ENCODE peak calls at places on chromosome 1, in ten cellular contexts. I is CD8-positive, alpha-beta T cell; F is gastrocnemius medialis; M is effector memory CD4-positive, alpha-beta T cell; C is GM23248; Y is neural progenitor cell; S is heart right ventricle; B is A549; O is endothelial cell of umbilical vein; D is esophagus squamous epithelium. R is an unnamed sample. For H3K4me1, the result is how much of the 10 kb centered on the place peaks cover.

GRCh38 chr1:154743536-154744036 is 126.5 kb downstream of the KCNN3 start:
- DNase-seq in Y (no peak), D (no peak), F (no peak), M (no peak), O (no peak), B (no peak), C (no peak), S (no peak), I (no peak), R (no peak)

GRCh38 chr1:150535511-150536281 is 13.5 kb upstream of the ADAMTSL4 start:
- DNase-seq in I (no peak), F (peak), O (no peak), C (peak), S (no peak), Y (peak), B (peak), D (no peak), M (no peak), R (no peak)

GRCh38 chr1:187074445-187075045 is 245.8 kb downstream of the PLA2G4A start:
- DNase-seq in S (no peak), I (no peak), O (no peak), C (no peak), M (no peak), F (no peak), D (no peak), B (no peak), Y (no peak), R (no peak)

GRCh38 chr1:32742132-32742947 is 39.8 kb upstream of the SYNC start:
- DNase-seq in B (no peak), S (no peak), M (no peak), Y (peak), I (no peak), F (peak), O (no peak), C (no peak), D (no peak), R (no peak)

GRCh38 chr1:23613191-23614126 is 54.2 kb upstream of the ID3 start:
- DNase-seq in S (no peak), F (no peak), I (peak), O (no peak), C (no peak), M (no peak), B (no peak), D (no peak), Y (no peak), R (no peak)

GRCh38 chr1:204647114-204647804 is 38.3 kb downstream of the LRRN2 start:
- DNase-seq in M (no peak), C (peak), O (peak), B (peak), S (peak), I (no peak), F (no peak), D (no peak), Y (peak), R (no peak)

GRCh38 chr1:109497449-109498160 is 3.7 kb downstream of the CYB561D1 start:
- DNase-seq in B (no peak), F (no peak), Y (peak), D (no peak), S (no peak), C (no peak), I (no peak), M (no peak), O (no peak), R (no peak)

GRCh38 chr1:186042216-186042615 is 308.0 kb downstream of the HMCN1 start:
- DNase-seq in Y (no peak), M (no peak), S (no peak), C (no peak), I (no peak), F (no peak), D (no peak), B (no peak), O (no peak), R (no peak)

GRCh38 chr1:200365897-200366426 is 43.9 kb downstream of the ZNF281 start:
- DNase-seq in C (peak), O (no peak), D (no peak), B (peak), M (no peak), I (no peak), F (no peak), S (no peak), Y (no peak), R (no peak)

GRCh38 chr1:221849897-221850296 is 108.0 kb upstream of the DUSP10 start:
- DNase-seq in I (no peak), Y (no peak), M (no peak), B (no peak), C (no peak), O (no peak), F (no peak), S (no peak), D (no peak), R (no peak)

GRCh38 chr1:78101514-78101913 is 55.7 kb downstream of the GIPC2 start:
- DNase-seq in S (peak), Y (no peak), F (no peak), M (no peak), D (no peak), O (peak), B (peak), I (no peak), C (peak), R (no peak)

GRCh38 chr1:50857702-50858101 is 102.4 kb downstream of the FAF1 start:
- DNase-seq in S (no peak), M (no peak), O (no peak), I (no peak), D (no peak), B (no peak), F (no peak), Y (no peak), C (no peak), R (no peak)

GRCh38 chr1:903721-904270 is 19.9 kb upstream of the SAMD11 start:
- DNase-seq in M (no peak), I (peak), D (no peak), C (no peak), O (no peak), Y (peak), S (no peak), B (no peak), F (peak), R (no peak)

GRCh38 chr1:103160281-103160680 is 52.0 kb upstream of the COL11A1 start:
- DNase-seq in C (no peak), D (no peak), O (no peak), M (no peak), Y (no peak), F (no peak), S (no peak), I (no peak), B (no peak), R (no peak)

GRCh38 chr1:202571719-202572339 is 138.4 kb downstream of the SYT2 start:
- DNase-seq in Y (peak), I (no peak), B (peak), M (no peak), S (no peak), F (no peak), C (peak), D (no peak), O (peak), R (peak)

GRCh38 chr1:208759250-208759649 is 515.1 kb upstream of the PLXNA2 start:
- DNase-seq in D (no peak), C (no peak), M (no peak), F (no peak), I (no peak), B (no peak), Y (no peak), O (no peak), S (no peak), R (no peak)

GRCh38 chr1:26530898-26531598 is 1.5 kb downstream of the RPS6KA1 start:
- DNase-seq in S (no peak), M (no peak), B (peak), C (peak), O (no peak), I (no peak), Y (peak), D (no peak), F (no peak), R (no peak)

GRCh38 chr1:83077411-83077810 is 921.5 kb downstream of the TTLL7 start:
- DNase-seq in F (no peak), S (no peak), M (no peak), C (no peak), I (no peak), B (no peak), Y (no peak), O (no peak), D (no peak), R (no peak)

GRCh38 chr1:100538935-100539835 is 1.2 kb downstream of the GPR88 start:
- DNase-seq in D (no peak), B (peak), Y (peak), F (no peak), I (peak), O (peak), M (no peak), S (no peak), C (peak), R (peak)

GRCh38 chr1:7383671-7384070 is 387.4 kb upstream of the VAMP3 start:
- DNase-seq in F (no peak), C (no peak), Y (no peak), D (no peak), O (no peak), S (no peak), I (no peak), M (no peak), B (no peak), R (no peak)

GRCh38 chr1:207988326-207989005 is 77.5 kb upstream of the CD34 start:
- DNase-seq in C (no peak), S (no peak), I (no peak), O (no peak), D (no peak), B (no peak), Y (no peak), M (no peak), F (no peak), R (no peak)

GRCh38 chr1:183267646-183268431 is 81.8 kb downstream of the LAMC2 start:
- DNase-seq in I (no peak), Y (no peak), D (no peak), F (peak), S (no peak), C (peak), O (peak), M (no peak), B (peak), R (no peak)

GRCh38 chr1:147073062-147073432 is 99.2 kb downstream of the PRKAB2 start:
- DNase-seq in F (no peak), Y (peak), I (no peak), C (no peak), M (no peak), B (no peak), D (no peak), S (no peak), O (no peak), R (no peak)

GRCh38 chr1:184791199-184791935 is 36.7 kb upstream of the EDEM3 start:
- DNase-seq in Y (no peak), F (no peak), O (peak), I (no peak), B (no peak), M (no peak), C (peak), D (no peak), S (no peak), R (no peak)

GRCh38 chr1:29272171-29272907 is 36.0 kb downstream of the PTPRU start:
- DNase-seq in Y (peak), O (no peak), F (no peak), I (no peak), S (no peak), C (no peak), D (no peak), B (no peak), M (no peak), R (no peak)

GRCh38 chr1:29270881-29271390 is 34.6 kb downstream of the PTPRU start:
- DNase-seq in C (no peak), I (no peak), S (no peak), F (no peak), B (no peak), Y (no peak), O (no peak), M (no peak), D (no peak), R (no peak)

GRCh38 chr1:29275435-29275834 is 39.1 kb downstream of the PTPRU start:
- DNase-seq in C (no peak), M (no peak), S (no peak), I (no peak), Y (no peak), B (no peak), F (no peak), O (no peak), D (no peak), R (no peak)

GRCh38 chr1:29269356-29269755 is 33.0 kb downstream of the PTPRU start:
- DNase-seq in Y (no peak), B (no peak), F (no peak), S (no peak), C (no peak), O (no peak), I (no peak), M (no peak), D (no peak), R (no peak)

DNA sequence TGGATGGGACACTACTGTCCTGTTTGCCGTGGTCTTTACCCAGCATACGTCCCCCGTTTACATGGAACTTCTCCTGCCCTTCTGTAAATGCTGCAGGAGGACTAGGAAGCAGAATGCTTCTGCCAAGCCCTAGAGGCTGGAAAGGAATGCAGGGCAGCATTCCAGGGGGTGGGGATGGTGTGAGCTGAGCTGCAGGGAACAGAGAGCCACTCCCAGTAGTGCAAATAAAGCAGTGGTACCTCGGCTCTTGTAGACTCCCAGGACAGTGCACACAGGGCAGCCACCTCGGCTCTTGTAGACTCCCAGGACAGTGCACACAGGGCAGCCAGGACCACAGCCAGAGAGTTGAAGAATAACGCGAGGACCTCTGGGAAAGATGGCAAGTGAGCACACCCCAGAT is 35.4 kb downstream of the PTPRU start:
- DNase-seq in S (peak), C (peak), F (peak), O (peak), B (peak), Y (peak), M (no peak), I (no peak), D (no peak), R (no peak)
- H3K4me3 ChIP-seq in S (no peak), C (peak), F (no peak), O (no peak), B (peak), Y (peak), M (no peak), I (no peak), D (no peak), R (no peak)

GRCh38 chr1:167427843-167428242 is 90.5 kb downstream of the CD247 start:
- DNase-seq in M (no peak), F (peak), O (no peak), D (no peak), Y (no peak), I (no peak), B (no peak), C (peak), S (no peak), R (no peak)
- H3K4me1 ChIP-seq in M (under half), F (under half), O (under half), D (under half), Y (half or more), I (under half), B (under half), C (under half), S (under half), R (under half)

DNA sequence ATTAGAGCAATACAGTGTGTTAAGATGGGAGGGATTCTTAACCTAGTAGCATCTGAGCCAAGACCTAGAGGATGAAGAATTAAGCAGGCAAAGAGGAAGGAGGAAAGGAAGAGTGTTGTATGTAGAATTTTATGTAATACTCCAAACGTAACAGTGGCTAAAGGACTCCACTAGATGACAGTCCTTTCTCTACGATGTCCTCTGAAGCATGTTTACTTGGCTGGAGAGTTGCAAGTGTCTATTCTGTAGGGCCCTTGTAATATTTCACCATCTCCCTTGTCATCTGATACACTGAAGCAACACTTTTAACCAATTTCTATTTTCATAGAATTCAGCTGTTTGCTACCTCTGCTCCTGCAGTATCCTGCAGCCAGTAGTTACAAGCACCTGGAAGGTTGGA is 2.2 kb upstream of the YBX1 start:
- DNase-seq in S (no peak), F (no peak), M (no peak), D (no peak), I (no peak), C (no peak), B (no peak), O (no peak), Y (no peak), R (no peak)
- H3K4me3 ChIP-seq in S (no peak), F (no peak), M (no peak), D (no peak), I (no peak), C (no peak), B (no peak), O (no peak), Y (peak), R (no peak)

DNA sequence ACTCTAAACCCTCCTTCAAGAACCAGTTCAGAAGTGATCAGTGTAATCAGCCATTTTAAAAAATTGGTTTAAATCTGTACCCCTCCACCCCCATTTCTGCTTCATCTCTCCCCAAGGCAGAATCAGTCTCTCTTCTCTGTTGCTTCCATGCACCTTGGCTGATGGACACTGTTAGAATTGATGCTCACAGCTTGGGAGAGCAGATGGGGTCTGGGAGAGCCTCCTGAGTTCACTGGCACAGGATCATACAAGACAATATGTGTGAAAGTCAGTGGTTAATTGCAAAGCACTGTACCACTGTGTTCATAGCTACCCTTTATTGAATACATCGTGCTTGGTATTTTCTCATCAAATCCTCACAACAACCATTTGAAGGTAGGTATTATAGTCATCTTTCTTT is 140.9 kb downstream of the ROR1 start:
- DNase-seq in D (no peak), F (no peak), B (no peak), I (no peak), M (no peak), C (no peak), S (no peak), O (no peak), Y (no peak), R (no peak)
- H3K4me1 ChIP-seq in D (under half), F (under half), B (half or more), I (under half), M (under half), C (under half), S (under half), O (under half), Y (under half), R (under half)

GRCh38 chr1:206739411-206740076 is 31.0 kb upstream of the IL19 start:
- DNase-seq in O (no peak), F (no peak), I (peak), D (no peak), M (no peak), C (no peak), B (no peak), Y (no peak), S (no peak), R (peak)
- H3K4me3 ChIP-seq in O (no peak), F (no peak), I (no peak), D (no peak), M (no peak), C (no peak), B (no peak), Y (no peak), S (no peak), R (peak)

R was measured in CD4-positive, CD25-positive, alpha-beta regulatory T cell.